ENCODE peak calls at places on chromosomes 11 and 22, in seven cellular contexts. Y, W, F, I, B, T and Z are unnamed samples.

GRCh38 chr11:110972640-110973039 is 260.4 kb upstream of the ARHGAP20 start:
- DNase-seq in Y (no peak), W (no peak), F (no peak), I (no peak), B (peak; percentile 98), T (no peak), Z (no peak)

GRCh38 chr11:67381244-67381972 is 8.0 kb upstream of the CLCF1 start:
- DNase-seq in Y (no peak), W (no peak), F (no peak), I (no peak), B (no peak), T (no peak), Z (no peak)

GRCh38 chr22:47836957-47837356 is 1074.5 kb downstream of the TBC1D22A start:
- DNase-seq in Y (no peak), W (no peak), F (no peak), I (no peak), B (peak; percentile 5), T (no peak), Z (no peak)

GRCh38 chr11:117498791-117499190 is 171.1 kb downstream of the CEP164 start:
- DNase-seq in Y (peak; percentile 55), W (no peak), F (no peak), I (no peak), B (no peak), T (no peak), Z (no peak)

GRCh38 chr22:44096736-44097135 is 72.6 kb downstream of the PARVB start:
- DNase-seq in Y (no peak), W (no peak), F (no peak), I (no peak), B (no peak), T (no peak), Z (no peak)

GRCh38 chr11:63501236-63501635 is 4.6 kb upstream of the LGALS12 start:
- DNase-seq in Y (no peak), W (no peak), F (no peak), I (no peak), B (no peak), T (no peak), Z (no peak)

GRCh38 chr22:38786631-38787030 is 7.3 kb downstream of the DNAL4 start:
- DNase-seq in Y (no peak), W (no peak), F (no peak), I (no peak), B (no peak), T (no peak), Z (no peak)

GRCh38 chr22:27714076-27714475 is 87.5 kb downstream of the MN1 start:
- DNase-seq in Y (no peak), W (no peak), F (no peak), I (no peak), B (no peak), T (no peak), Z (no peak)

GRCh38 chr11:84685976-84686375 is 941.2 kb downstream of the DLG2 start:
- DNase-seq in Y (no peak), W (no peak), F (no peak), I (no peak), B (no peak), T (no peak), Z (no peak)

GRCh38 chr11:62540804-62541671 is 5.6 kb downstream of the AHNAK start:
- DNase-seq in Y (no peak), W (no peak), F (peak; percentile 62), I (peak; percentile 9), B (no peak), T (no peak), Z (no peak)

GRCh38 chr11:109914809-109915653 is 178.2 kb upstream of the ZC3H12C start:
- DNase-seq in Y (no peak), W (no peak), F (no peak), I (no peak), B (peak; percentile 65), T (no peak), Z (no peak)

GRCh38 chr22:48485144-48486135 is 1342.2 kb downstream of the BRD1 start:
- DNase-seq in Y (no peak), W (no peak), F (no peak), I (no peak), B (no peak), T (no peak), Z (no peak)

GRCh38 chr11:12087075-12087775 is 23.2 kb upstream of the MICAL2 start:
- DNase-seq in Y (no peak), W (no peak), F (no peak), I (peak; percentile 48), B (peak; percentile 62), T (no peak), Z (no peak)

GRCh38 chr22:37205046-37205445 is 7.2 kb downstream of the SSTR3 start:
- DNase-seq in Y (no peak), W (no peak), F (no peak), I (no peak), B (no peak), T (no peak), Z (no peak)

GRCh38 chr11:121466063-121466794 is 13.5 kb upstream of the SORL1-AS1 start:
- DNase-seq in Y (peak; percentile 82), W (no peak), F (peak; percentile 95), I (peak; percentile 33), B (peak; percentile 85), T (peak; percentile 74), Z (peak; percentile 78)

GRCh38 chr11:35162795-35163194 is 23.8 kb downstream of the CD44 start:
- DNase-seq in Y (no peak), W (no peak), F (no peak), I (no peak), B (no peak), T (no peak), Z (no peak)

GRCh38 chr11:85710912-85711311 is 24.9 kb upstream of the CCDC89 start:
- DNase-seq in Y (no peak), W (no peak), F (no peak), I (no peak), B (peak; percentile 16), T (no peak), Z (no peak)

GRCh38 chr11:26557666-26558065 is 14.4 kb downstream of the MUC15 start:
- DNase-seq in Y (no peak), W (no peak), F (no peak), I (no peak), B (peak; percentile 19), T (no peak), Z (no peak)

GRCh38 chr11:114377612-114378267 is 22.6 kb downstream of the C11orf71 start:
- DNase-seq in Y (no peak), W (no peak), F (no peak), I (no peak), B (peak; percentile 49), T (no peak), Z (no peak)

GRCh38 chr11:15216678-15217077 is 102.0 kb downstream of the INSC start:
- DNase-seq in Y (no peak), W (no peak), F (no peak), I (no peak), B (no peak), T (no peak), Z (peak; percentile 36)

GRCh38 chr22:50702821-50703725 is 30.4 kb downstream of the SHANK3 start:
- DNase-seq in Y (no peak), W (no peak), F (no peak), I (no peak), B (no peak), T (no peak), Z (peak; percentile 4)

GRCh38 chr22:44567846-44568493 is 69.9 kb upstream of the RTL6 start:
- DNase-seq in Y (peak; percentile 6), W (peak; percentile 7), F (peak; percentile 57), I (peak; percentile 33), B (peak; percentile 45), T (peak; percentile 45), Z (peak; percentile 66)

GRCh38 chr11:79262221-79262620 is 178.6 kb downstream of the TENM4 start:
- DNase-seq in Y (no peak), W (no peak), F (no peak), I (no peak), B (no peak), T (no peak), Z (no peak)

GRCh38 chr11:80727315-80727714 is 1286.5 kb upstream of the TENM4 start:
- DNase-seq in Y (peak; percentile 14), W (no peak), F (no peak), I (no peak), B (no peak), T (peak; percentile 5), Z (peak; percentile 43)

GRCh38 chr11:19093976-19094375 is 23.0 kb upstream of the ZDHHC13 start:
- DNase-seq in Y (no peak), W (no peak), F (no peak), I (no peak), B (peak; percentile 24), T (no peak), Z (no peak)

GRCh38 chr11:57359896-57360690 is 20.9 kb downstream of the PRG3 start:
- DNase-seq in Y (no peak), W (no peak), F (no peak), I (no peak), B (no peak), T (no peak), Z (no peak)

GRCh38 chr11:70244698-70245097 is 25.8 kb upstream of the PPFIA1 start:
- DNase-seq in Y (no peak), W (no peak), F (no peak), I (no peak), B (peak; percentile 95), T (no peak), Z (no peak)

GRCh38 chr11:59560290-59560701 is 49.0 kb downstream of the OR4D9 start:
- DNase-seq in Y (peak; percentile 79), W (peak; percentile 54), F (peak; percentile 86), I (peak; percentile 44), B (peak; percentile 78), T (peak; percentile 81), Z (peak; percentile 77)

GRCh38 chr11:12888525-12889158 is 120.5 kb upstream of the RASSF10 start:
- DNase-seq in Y (peak; percentile 78), W (peak; percentile 27), F (peak; percentile 89), I (peak; percentile 38), B (peak; percentile 93), T (peak; percentile 82), Z (peak; percentile 85)

GRCh38 chr22:23073506-23074229 is 3.3 kb downstream of the GNAZ start:
- DNase-seq in Y (peak; percentile 33), W (no peak), F (no peak), I (no peak), B (no peak), T (no peak), Z (no peak)

GRCh38 chr22:27196483-27196882 is 539.1 kb downstream of the MIAT start:
- DNase-seq in Y (no peak), W (no peak), F (no peak), I (no peak), B (no peak), T (no peak), Z (no peak)

GRCh38 chr11:57601297-57601696 is 3.8 kb downstream of the SERPING1 start:
- DNase-seq in Y (no peak), W (no peak), F (no peak), I (no peak), B (no peak), T (no peak), Z (no peak)

GRCh38 chr11:120904116-120904515 is 119.8 kb upstream of the TBCEL start:
- DNase-seq in Y (no peak), W (no peak), F (no peak), I (no peak), B (no peak), T (no peak), Z (no peak)

GRCh38 chr22:42615092-42615859 is 593 bp upstream of the POLDIP3 start:
- DNase-seq in Y (peak; percentile 99), W (peak; percentile 55), F (peak; percentile 94), I (peak; percentile 66), B (peak; percentile 99), T (peak; percentile 78), Z (peak; percentile 78)

GRCh38 chr22:44746836-44747519 is 5.4 kb upstream of the ARHGAP8 start:
- DNase-seq in Y (no peak), W (no peak), F (no peak), I (no peak), B (no peak), T (no peak), Z (no peak)

GRCh38 chr22:41919357-41920224 is 4.7 kb upstream of the SHISA8 start:
- DNase-seq in Y (no peak), W (no peak), F (peak; percentile 66), I (no peak), B (no peak), T (peak; percentile 90), Z (peak; percentile 96)

GRCh38 chr11:102111787-102112653 is 1.8 kb downstream of the YAP1 start:
- DNase-seq in Y (no peak), W (no peak), F (no peak), I (peak; percentile 4), B (peak; percentile 92), T (no peak), Z (no peak)

GRCh38 chr11:77821349-77821851 is 456 bp downstream of the AAMDC start:
- DNase-seq in Y (peak; percentile 51), W (no peak), F (peak; percentile 46), I (peak; percentile 4), B (peak; percentile 45), T (peak; percentile 41), Z (no peak)